ENCODE peak calls at places on chromosome 15, in eight cellular contexts. Z, G, R, T, E, P, Y and O are unnamed samples.

GRCh38 chr15:62932436-62932835 is 110.1 kb upstream of the TPM1 start:
- DNase-seq in T (no peak), R (no peak), G (peak; percentile 94), E (peak; percentile 96), Z (peak; percentile 94), Y (no peak), P (no peak), O (no peak)

GRCh38 chr15:90219421-90220141 is 14.2 kb downstream of the CIB1 start:
- DNase-seq in E (no peak), Y (no peak), T (peak; percentile 34), P (no peak), G (no peak), Z (no peak), R (no peak), O (no peak)

GRCh38 chr15:73359653-73360052 is 9.1 kb downstream of the HCN4 start:
- DNase-seq in Z (no peak), P (no peak), E (no peak), G (no peak), T (no peak), Y (no peak), R (no peak), O (no peak)

GRCh38 chr15:100019601-100020000 is 286.4 kb upstream of the LYSMD4 start:
- DNase-seq in Z (no peak), E (no peak), Y (no peak), P (no peak), R (no peak), G (no peak), T (no peak), O (no peak)

GRCh38 chr15:73854265-73854664 is 19.1 kb upstream of the TBC1D21 start:
- DNase-seq in P (no peak), Y (no peak), Z (no peak), T (no peak), E (no peak), G (no peak), R (peak; percentile 44), O (no peak)

GRCh38 chr15:25764980-25765735 is 98.0 kb downstream of the ATP10A start:
- DNase-seq in G (no peak), P (no peak), E (no peak), T (no peak), Z (no peak), Y (no peak), R (no peak), O (no peak)

GRCh38 chr15:79002631-79003030 is 57.8 kb upstream of the CTSH start:
- DNase-seq in G (no peak), Z (no peak), R (no peak), E (no peak), Y (no peak), P (no peak), T (no peak), O (no peak)

GRCh38 chr15:89888214-89888804 is 5.5 kb downstream of the AP3S2 start:
- DNase-seq in R (no peak), E (peak; percentile 57), Z (peak; percentile 91), Y (no peak), G (peak; percentile 67), T (peak; percentile 34), P (peak; percentile 8), O (no peak)

GRCh38 chr15:45732544-45733130 is 97.8 kb downstream of the SQOR start:
- DNase-seq in G (no peak), Y (no peak), T (peak; percentile 38), E (no peak), P (no peak), Z (no peak), R (no peak), O (no peak)

GRCh38 chr15:45522179-45522930 is at the start of gene SLC30A4:
- DNase-seq in G (no peak), T (peak; percentile 72), R (peak; percentile 83), P (no peak), Y (no peak), E (peak; percentile 42), Z (peak; percentile 27), O (peak; percentile 80)

GRCh38 chr15:98611808-98612207 is 36.5 kb upstream of the IGF1R start:
- DNase-seq in G (no peak), T (no peak), R (no peak), Y (no peak), P (peak; percentile 4), Z (no peak), E (no peak), O (no peak)

GRCh38 chr15:96888764-96889163 is 558.3 kb downstream of the NR2F2 start:
- DNase-seq in Z (no peak), P (no peak), G (no peak), E (no peak), T (no peak), R (no peak), Y (no peak), O (no peak)

GRCh38 chr15:79408041-79408440 is 24.1 kb upstream of the MINAR1 start:
- DNase-seq in T (no peak), R (no peak), Y (no peak), G (no peak), P (no peak), Z (peak; percentile 8), E (peak; percentile 51), O (no peak)

GRCh38 chr15:75138016-75138999 is 63.4 kb upstream of the C15orf39 start:
- DNase-seq in Y (no peak), R (no peak), G (peak; percentile 57), Z (no peak), P (no peak), E (no peak), T (no peak), O (no peak)

GRCh38 chr15:27967541-27967940 is 131.6 kb downstream of the OCA2 start:
- DNase-seq in T (no peak), R (no peak), Z (no peak), G (no peak), E (no peak), P (no peak), Y (no peak), O (no peak)

GRCh38 chr15:90681480-90681879 is 35.7 kb upstream of the BLM start:
- DNase-seq in Z (peak; percentile 98), T (peak; percentile 87), G (peak; percentile 46), E (peak; percentile 96), Y (no peak), R (peak; percentile 86), P (no peak), O (no peak)

GRCh38 chr15:91118796-91119590 is 18.9 kb downstream of the SV2B start:
- DNase-seq in E (no peak), Z (no peak), T (peak; percentile 12), Y (no peak), G (no peak), P (no peak), R (no peak), O (no peak)

GRCh38 chr15:78006567-78007205 is 70.8 kb downstream of the TBC1D2B start:
- DNase-seq in P (no peak), Z (no peak), G (no peak), R (no peak), Y (no peak), E (no peak), T (no peak), O (peak; percentile 91)